ENCODE peak calls at places on chromosomes 5 and 9, in ten cellular contexts. N is CD4-positive, alpha-beta T cell; M is tibial artery; D is ovary; Y is neural crest cell; K is HepG2; G is natural killer cell; O is psoas muscle; E is left ventricle myocardium inferior; I is CD8-positive, alpha-beta T cell. Z is an unnamed sample.

GRCh38 chr9:84403288-84403687 is 62.7 kb upstream of the SLC28A3 start:
- DNase-seq in I (no peak), Y (no peak), D (no peak), M (no peak), O (no peak), K (no peak), G (no peak), E (no peak), N (no peak), Z (no peak)

GRCh38 chr5:10009802-10010201 is 239.9 kb downstream of the ATPSCKMT start:
- DNase-seq in I (no peak), G (no peak), M (no peak), N (no peak), K (no peak), Y (no peak), D (no peak), O (no peak), E (no peak), Z (no peak)

GRCh38 chr5:150605546-150605945 is 34.9 kb upstream of the SYNPO start:
- DNase-seq in E (peak), G (no peak), Y (no peak), M (no peak), K (peak), N (no peak), O (no peak), I (no peak), D (no peak), Z (no peak)

GRCh38 chr9:21812415-21812814 is 10.0 kb downstream of the MTAP start:
- DNase-seq in M (no peak), E (no peak), Y (no peak), G (no peak), O (no peak), K (no peak), N (no peak), D (no peak), I (no peak), Z (no peak)

GRCh38 chr5:10133830-10134229 is 115.9 kb downstream of the ATPSCKMT start:
- DNase-seq in Y (no peak), G (no peak), D (no peak), K (no peak), I (no peak), M (no peak), N (no peak), E (no peak), O (no peak), Z (no peak)

GRCh38 chr5:8340739-8341344 is 471.9 kb downstream of the MTRR start:
- DNase-seq in O (no peak), E (no peak), Y (no peak), D (no peak), K (peak), N (no peak), G (no peak), M (no peak), I (no peak), Z (no peak)

GRCh38 chr5:112795944-112796678 is 58.4 kb downstream of the APC start:
- DNase-seq in M (no peak), D (no peak), K (peak), E (no peak), N (no peak), O (no peak), Y (no peak), G (no peak), I (no peak), Z (no peak)

GRCh38 chr5:77218263-77218662 is 7.8 kb downstream of the PDE8B start:
- DNase-seq in Y (no peak), D (no peak), M (no peak), O (no peak), G (no peak), K (no peak), N (no peak), E (no peak), I (no peak), Z (no peak)

GRCh38 chr9:109010676-109011655 is 2.3 kb downstream of the CTNNAL1 start:
- DNase-seq in O (no peak), Y (no peak), N (peak), E (no peak), I (peak), M (no peak), D (no peak), G (peak), K (peak), Z (no peak)

GRCh38 chr9:70553718-70554673 is 139.5 kb upstream of the KLF9 start:
- DNase-seq in M (no peak), N (no peak), G (no peak), D (no peak), I (no peak), Y (no peak), K (no peak), O (peak), E (no peak), Z (no peak)

GRCh38 chr5:57184322-57184721 is 10.5 kb downstream of the GPBP1 start:
- DNase-seq in N (no peak), M (no peak), G (no peak), E (no peak), D (no peak), I (no peak), O (no peak), K (no peak), Y (no peak), Z (no peak)

GRCh38 chr9:33097192-33097591 is 20.7 kb upstream of the SMU1 start:
- DNase-seq in M (no peak), I (no peak), Y (no peak), N (no peak), D (no peak), K (no peak), G (no peak), E (no peak), O (no peak), Z (no peak)

GRCh38 chr5:72908666-72909065 is 47.2 kb upstream of the FCHO2 start:
- DNase-seq in N (no peak), O (no peak), I (no peak), D (no peak), K (no peak), M (no peak), Y (no peak), G (no peak), E (no peak), Z (no peak)

GRCh38 chr5:148179234-148179824 is 11.0 kb downstream of the SPINK14 start:
- DNase-seq in E (no peak), D (no peak), O (no peak), M (no peak), I (no peak), N (no peak), K (peak), Y (no peak), G (no peak), Z (no peak)

GRCh38 chr5:135879591-135879990 is 16.1 kb downstream of the IL9 start:
- DNase-seq in D (no peak), O (no peak), I (no peak), N (no peak), K (no peak), Y (no peak), M (no peak), E (no peak), G (no peak), Z (no peak)

GRCh38 chr5:91109634-91110033 is 273.5 kb downstream of the ARRDC3 start:
- DNase-seq in Y (no peak), M (no peak), G (no peak), E (no peak), K (no peak), O (no peak), I (no peak), N (no peak), D (no peak), Z (no peak)

GRCh38 chr5:124438390-124439380 is 307.8 kb downstream of the ZNF608 start:
- DNase-seq in I (no peak), Y (no peak), O (no peak), N (no peak), E (no peak), M (no peak), G (no peak), D (no peak), K (no peak), Z (no peak)

GRCh38 chr9:131577005-131578000 is 32.0 kb downstream of the PRRT1B start:
- DNase-seq in M (no peak), E (no peak), G (no peak), K (no peak), D (no peak), Y (no peak), O (no peak), N (no peak), I (no peak), Z (no peak)

GRCh38 chr9:649128-650074 is 192.1 kb upstream of the DMRT1 start:
- DNase-seq in N (no peak), E (no peak), O (no peak), K (no peak), G (no peak), Y (no peak), D (no peak), I (no peak), M (no peak), Z (no peak)

GRCh38 chr5:392431-392988 is 50.5 kb upstream of the EXOC3 start:
- DNase-seq in N (peak), O (no peak), D (no peak), E (no peak), G (no peak), I (peak), K (no peak), M (peak), Y (no peak), Z (peak)

GRCh38 chr5:122310886-122311285 is 1.2 kb upstream of the SNCAIP start:
- DNase-seq in G (no peak), N (no peak), E (no peak), I (no peak), Y (no peak), K (no peak), D (peak), M (no peak), O (peak), Z (no peak)

GRCh38 chr5:43997647-43998251 is 391.5 kb downstream of the FGF10 start:
- DNase-seq in G (no peak), O (no peak), M (no peak), D (no peak), Y (no peak), N (no peak), E (no peak), I (no peak), K (peak), Z (no peak)

GRCh38 chr5:52943285-52943684 is 45.9 kb upstream of the ITGA2 start:
- DNase-seq in N (no peak), D (no peak), Y (no peak), I (no peak), O (no peak), K (peak), E (no peak), G (no peak), M (no peak), Z (no peak)

GRCh38 chr9:35954942-35955546 is 2.9 kb downstream of the OR2S2 start:
- DNase-seq in K (peak), D (no peak), O (no peak), Y (peak), E (no peak), N (peak), G (no peak), M (no peak), I (peak), Z (no peak)

GRCh38 chr9:122857810-122858209 is 29.4 kb upstream of the PDCL start:
- DNase-seq in D (no peak), I (no peak), M (no peak), Y (no peak), G (no peak), K (no peak), E (no peak), N (no peak), O (no peak), Z (no peak)

GRCh38 chr5:155651-156410 is 35.5 kb upstream of the LRRC14B start:
- DNase-seq in M (no peak), Y (no peak), D (no peak), I (no peak), G (no peak), E (no peak), K (no peak), N (no peak), O (no peak), Z (peak)

GRCh38 chr5:172469697-172470096 is 15.4 kb upstream of the SH3PXD2B start:
- DNase-seq in Y (no peak), N (no peak), E (no peak), M (no peak), I (no peak), K (no peak), O (no peak), G (no peak), D (no peak), Z (no peak)

GRCh38 chr9:33447404-33448158 is at the start of gene AQP3:
- DNase-seq in K (peak), O (peak), D (peak), I (peak), Y (peak), M (peak), E (peak), N (peak), G (peak), Z (peak)

GRCh38 chr9:95635986-95636600 is 119.3 kb upstream of the PTCH1 start:
- DNase-seq in E (no peak), G (no peak), K (no peak), Y (no peak), N (no peak), I (no peak), D (no peak), O (no peak), M (no peak), Z (no peak)

GRCh38 chr9:122463828-122464632 is 13.7 kb downstream of the OR1J1 start:
- DNase-seq in E (no peak), I (no peak), M (no peak), D (no peak), K (peak), N (peak), Y (no peak), G (no peak), O (no peak), Z (no peak)

GRCh38 chr5:158658439-158659230 is 441.1 kb downstream of the EBF1 start:
- DNase-seq in G (no peak), O (no peak), N (no peak), I (no peak), D (no peak), E (no peak), K (no peak), M (no peak), Y (no peak), Z (no peak)

GRCh38 chr5:91641730-91642350 is 258.7 kb upstream of the ARRDC3 start:
- DNase-seq in N (no peak), Y (no peak), E (no peak), M (no peak), K (peak), G (no peak), I (no peak), O (no peak), D (no peak), Z (no peak)

GRCh38 chr5:113022661-113023060 is 46.1 kb downstream of the DCP2 start:
- DNase-seq in G (no peak), K (no peak), Y (no peak), M (no peak), N (no peak), I (no peak), E (no peak), O (no peak), D (no peak), Z (no peak)

GRCh38 chr9:27765931-27766835 is 192.9 kb upstream of the C9orf72 start:
- DNase-seq in G (no peak), N (no peak), O (no peak), D (no peak), E (no peak), M (no peak), I (no peak), Y (no peak), K (no peak), Z (no peak)

GRCh38 chr5:82931110-82931509 is 146.1 kb downstream of the TMEM167A start:
- DNase-seq in M (no peak), D (no peak), G (no peak), Y (no peak), E (no peak), K (no peak), N (no peak), O (no peak), I (no peak), Z (no peak)

GRCh38 chr5:71752441-71753190 is 33.5 kb downstream of the CARTPT start:
- DNase-seq in I (no peak), M (no peak), E (no peak), G (no peak), Y (no peak), N (no peak), O (no peak), K (no peak), D (no peak), Z (no peak)
- TF ChIP-seq CTCF in I (no peak), M (no peak), E (no peak), G (no peak), Y (no peak), N (no peak), O (no peak), K (no peak), D (no peak), Z (no peak)

GRCh38 chr9:8486095-8486494 is 686.5 kb upstream of the DMAC1 start:
- DNase-seq in M (no peak), O (no peak), K (no peak), Y (no peak), E (no peak), D (peak), I (no peak), N (no peak), G (no peak), Z (no peak)
- TF ChIP-seq CTCF in M (peak), O (no peak), K (no peak), Y (peak), E (peak), D (no peak), I (no peak), N (no peak), G (no peak), Z (peak)

GRCh38 chr5:141349917-141350619 is at the start of gene PCDHGB1:
- DNase-seq in E (no peak), N (peak), I (no peak), D (no peak), K (peak), Y (peak), G (no peak), O (peak), M (no peak), Z (no peak)
- TF ChIP-seq CTCF in E (peak), N (no peak), I (no peak), D (no peak), K (peak), Y (peak), G (no peak), O (peak), M (peak), Z (peak)

GRCh38 chr5:103525366-103525765 is 37.2 kb downstream of the NUDT12 start:
- DNase-seq in Y (no peak), E (no peak), O (no peak), K (no peak), D (no peak), M (no peak), I (no peak), N (no peak), G (no peak), Z (no peak)

GRCh38 chr5:103522586-103522985 is 40.0 kb downstream of the NUDT12 start:
- DNase-seq in E (no peak), N (no peak), Y (no peak), K (no peak), I (no peak), G (no peak), D (no peak), M (no peak), O (no peak), Z (no peak)

GRCh38 chr5:103514381-103514780 is 48.2 kb downstream of the NUDT12 start:
- DNase-seq in G (no peak), E (no peak), D (no peak), Y (no peak), M (no peak), O (no peak), I (no peak), N (no peak), K (no peak), Z (no peak)

GRCh38 chr5:103523319-103523718 is 39.3 kb downstream of the NUDT12 start:
- DNase-seq in I (no peak), D (no peak), N (no peak), E (no peak), O (no peak), M (no peak), K (peak), Y (no peak), G (no peak), Z (no peak)

DNA sequence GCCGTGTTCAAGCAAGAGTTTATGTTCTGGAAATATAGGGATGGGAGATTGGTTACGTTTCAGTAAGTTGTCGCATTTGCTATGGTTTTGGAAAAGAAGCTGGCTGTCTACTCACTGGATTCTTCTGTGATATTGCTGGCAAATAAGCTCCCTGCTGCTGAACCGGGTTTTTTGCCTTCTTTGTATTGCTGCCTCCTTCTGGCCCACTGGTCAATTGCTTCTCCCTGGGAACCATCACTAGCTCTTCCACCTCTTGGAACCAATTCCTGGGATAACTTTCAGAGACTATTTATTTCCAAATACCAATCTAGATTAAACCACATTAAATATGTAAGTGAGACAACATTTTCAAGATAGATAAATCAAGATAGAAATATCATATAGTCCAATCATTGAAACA is 43.0 kb downstream of the NUDT12 start:
- DNase-seq in M (no peak), K (no peak), O (no peak), G (no peak), Y (no peak), D (no peak), E (no peak), N (no peak), I (no peak), Z (no peak)
- TF ChIP-seq CTCF in M (no peak), K (no peak), O (peak), G (no peak), Y (peak), D (no peak), E (no peak), N (no peak), I (no peak), Z (peak)

GRCh38 chr9:89603629-89604462 is 966 bp upstream of the GADD45G start:
- DNase-seq in K (peak), E (peak), O (peak), Y (peak), I (no peak), D (peak), G (no peak), N (peak), M (peak), Z (peak)
- TF ChIP-seq CTCF in K (peak), E (peak), O (peak), Y (peak), I (peak), D (peak), G (no peak), N (peak), M (peak), Z (peak)

GRCh38 chr9:133029994-133030316 is 842 bp upstream of the GTF3C5 start:
- DNase-seq in K (no peak), O (no peak), D (no peak), M (no peak), Y (no peak), I (no peak), E (peak), N (no peak), G (no peak), Z (no peak)
- TF ChIP-seq CTCF in K (no peak), O (no peak), D (no peak), M (no peak), Y (no peak), I (no peak), E (no peak), N (no peak), G (no peak), Z (no peak)